ENCODE peak calls at places on chromosomes 5 and 9, in five cellular contexts. One of them, this sample, is unnamed.

GRCh38 chr5:68911840-68912690 is 181.7 kb upstream of the SLC30A5 start:
- DNase-seq in cardiac fibroblast: peak; percentile 88
- DNase-seq in lower lobe of right lung: no peak
- DNase-seq in AG04450: peak; percentile 32
- DNase-seq in Caco-2: no peak
- DNase-seq in this sample: no peak

GRCh38 chr5:52854949-52855348 is 67.2 kb downstream of the ITGA1 start:
- DNase-seq in Caco-2: no peak
- DNase-seq in cardiac fibroblast: no peak
- DNase-seq in lower lobe of right lung: no peak
- DNase-seq in AG04450: no peak
- DNase-seq in this sample: no peak

GRCh38 chr5:169663537-169663936 is 26.5 kb downstream of the DOCK2 start:
- DNase-seq in AG04450: no peak
- DNase-seq in lower lobe of right lung: no peak
- DNase-seq in Caco-2: no peak
- DNase-seq in cardiac fibroblast: no peak
- DNase-seq in this sample: no peak

GRCh38 chr9:36788534-36788933 is 215.8 kb downstream of the MELK start:
- DNase-seq in cardiac fibroblast: no peak
- DNase-seq in Caco-2: no peak
- DNase-seq in lower lobe of right lung: no peak
- DNase-seq in AG04450: no peak
- DNase-seq in this sample: no peak

GRCh38 chr9:93244510-93245436 is 60.8 kb downstream of the WNK2 start:
- DNase-seq in cardiac fibroblast: no peak
- DNase-seq in Caco-2: no peak
- DNase-seq in AG04450: no peak
- DNase-seq in lower lobe of right lung: no peak
- DNase-seq in this sample: no peak

GRCh38 chr9:33498387-33498786 is 24.7 kb upstream of the NOL6 start:
- DNase-seq in cardiac fibroblast: peak; percentile 43
- DNase-seq in lower lobe of right lung: no peak
- DNase-seq in AG04450: no peak
- DNase-seq in Caco-2: no peak
- DNase-seq in this sample: no peak

GRCh38 chr5:127976525-127976924 is 107.0 kb upstream of the SLC12A2 start:
- DNase-seq in Caco-2: no peak
- DNase-seq in lower lobe of right lung: no peak
- DNase-seq in AG04450: no peak
- DNase-seq in cardiac fibroblast: no peak
- DNase-seq in this sample: no peak

GRCh38 chr9:91126761-91127420 is 234.8 kb downstream of the AUH start:
- DNase-seq in cardiac fibroblast: peak; percentile 61
- DNase-seq in AG04450: peak; percentile 68
- DNase-seq in lower lobe of right lung: no peak
- DNase-seq in Caco-2: no peak
- DNase-seq in this sample: no peak

GRCh38 chr5:125290935-125291334 is 544.5 kb upstream of the ZNF608 start:
- DNase-seq in lower lobe of right lung: no peak
- DNase-seq in cardiac fibroblast: no peak
- DNase-seq in Caco-2: no peak
- DNase-seq in AG04450: no peak
- DNase-seq in this sample: no peak

GRCh38 chr5:180803181-180804128 is 849 bp upstream of the MGAT1 start:
- DNase-seq in lower lobe of right lung: peak; percentile 93
- DNase-seq in Caco-2: no peak
- DNase-seq in AG04450: no peak
- DNase-seq in cardiac fibroblast: no peak
- DNase-seq in this sample: no peak

GRCh38 chr5:179839328-179840256 is 18.9 kb downstream of the SQSTM1 start:
- DNase-seq in Caco-2: no peak
- DNase-seq in cardiac fibroblast: peak; percentile 46
- DNase-seq in lower lobe of right lung: no peak
- DNase-seq in AG04450: no peak
- DNase-seq in this sample: no peak

GRCh38 chr5:106423109-106423897 is 1247.4 kb downstream of the EFNA5 start:
- DNase-seq in lower lobe of right lung: no peak
- DNase-seq in AG04450: no peak
- DNase-seq in Caco-2: no peak
- DNase-seq in cardiac fibroblast: no peak
- DNase-seq in this sample: no peak

GRCh38 chr5:143693691-143694252 is 118.2 kb upstream of the HMHB1 start:
- DNase-seq in lower lobe of right lung: no peak
- DNase-seq in cardiac fibroblast: no peak
- DNase-seq in AG04450: no peak
- DNase-seq in Caco-2: no peak
- DNase-seq in this sample: no peak

GRCh38 chr5:59840200-59840601 is 53.3 kb downstream of the PDE4D start:
- DNase-seq in AG04450: no peak
- DNase-seq in cardiac fibroblast: no peak
- DNase-seq in Caco-2: peak; percentile 59
- DNase-seq in lower lobe of right lung: no peak
- DNase-seq in this sample: no peak

GRCh38 chr9:114911167-114911821 is 19.1 kb downstream of the TNFSF8 start:
- DNase-seq in lower lobe of right lung: no peak
- DNase-seq in AG04450: no peak
- DNase-seq in Caco-2: no peak
- DNase-seq in cardiac fibroblast: peak; percentile 70
- DNase-seq in this sample: peak; percentile 29

GRCh38 chr5:180596668-180597231 is 5.5 kb upstream of the SCGB3A1 start:
- DNase-seq in cardiac fibroblast: no peak
- DNase-seq in Caco-2: peak; percentile 33
- DNase-seq in AG04450: no peak
- DNase-seq in lower lobe of right lung: peak; percentile 58
- DNase-seq in this sample: no peak

GRCh38 chr9:134671341-134672113 is 29.9 kb downstream of the COL5A1 start:
- DNase-seq in lower lobe of right lung: peak; percentile 42
- DNase-seq in cardiac fibroblast: no peak
- DNase-seq in Caco-2: no peak
- DNase-seq in AG04450: no peak
- DNase-seq in this sample: no peak

GRCh38 chr9:16715404-16715803 is 155.1 kb downstream of the BNC2 start:
- DNase-seq in Caco-2: no peak
- DNase-seq in lower lobe of right lung: no peak
- DNase-seq in AG04450: no peak
- DNase-seq in cardiac fibroblast: peak; percentile 67
- DNase-seq in this sample: no peak

GRCh38 chr9:7103382-7104170 is 345.8 kb downstream of the KDM4C start:
- DNase-seq in lower lobe of right lung: no peak
- DNase-seq in Caco-2: no peak
- DNase-seq in AG04450: no peak
- DNase-seq in cardiac fibroblast: peak; percentile 66
- DNase-seq in this sample: no peak

GRCh38 chr9:34577635-34578240 is 11.8 kb downstream of the CNTFR start:
- DNase-seq in cardiac fibroblast: no peak
- DNase-seq in Caco-2: no peak
- DNase-seq in AG04450: no peak
- DNase-seq in lower lobe of right lung: no peak
- DNase-seq in this sample: no peak

GRCh38 chr5:76947064-76947463 is 5.8 kb upstream of the CRHBP start:
- DNase-seq in AG04450: no peak
- DNase-seq in cardiac fibroblast: no peak
- DNase-seq in Caco-2: no peak
- DNase-seq in lower lobe of right lung: no peak
- DNase-seq in this sample: no peak

GRCh38 chr9:8876303-8876702 is 1076.7 kb upstream of the DMAC1 start:
- DNase-seq in lower lobe of right lung: no peak
- DNase-seq in AG04450: no peak
- DNase-seq in Caco-2: no peak
- DNase-seq in cardiac fibroblast: no peak
- DNase-seq in this sample: no peak

GRCh38 chr9:137021979-137022619 is 5.9 kb downstream of the ABCA2 start:
- DNase-seq in cardiac fibroblast: peak; percentile 76
- DNase-seq in AG04450: no peak
- DNase-seq in Caco-2: peak; percentile 95
- DNase-seq in lower lobe of right lung: peak; percentile 73
- DNase-seq in this sample: peak; percentile 81

GRCh38 chr5:14464101-14464500 is 117.5 kb upstream of the OTULINL start:
- DNase-seq in AG04450: no peak
- DNase-seq in cardiac fibroblast: peak; percentile 58
- DNase-seq in lower lobe of right lung: no peak
- DNase-seq in Caco-2: no peak
- DNase-seq in this sample: no peak

GRCh38 chr9:137580209-137580957 is 1.7 kb upstream of the DPH7 start:
- DNase-seq in AG04450: no peak
- DNase-seq in lower lobe of right lung: no peak
- DNase-seq in cardiac fibroblast: no peak
- DNase-seq in Caco-2: no peak
- DNase-seq in this sample: no peak

DNA sequence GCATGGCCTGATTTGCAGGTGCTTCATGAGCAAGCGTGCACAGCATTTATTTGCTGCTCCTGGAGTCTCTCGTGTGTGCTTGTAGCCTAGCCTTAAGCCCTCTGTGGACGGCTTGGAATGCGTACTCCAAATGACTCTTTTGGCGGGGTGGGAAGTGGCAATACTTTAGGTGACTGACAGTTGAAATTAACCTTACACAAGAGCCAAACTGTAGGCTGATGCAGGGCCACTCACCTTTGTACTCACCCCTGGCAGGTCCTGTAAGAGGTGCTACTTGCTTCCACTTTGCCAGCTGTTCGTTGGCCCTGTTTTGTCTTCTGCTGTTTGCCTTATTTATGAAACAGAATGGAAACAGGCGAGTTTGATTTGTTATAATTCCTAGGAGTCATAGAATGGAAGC is 22.9 kb downstream of the TENT4A start:
- DNase-seq in AG04450: no peak
- DNase-seq in Caco-2: no peak
- DNase-seq in lower lobe of right lung: no peak
- DNase-seq in cardiac fibroblast: no peak
- DNase-seq in this sample: no peak
- H3K4me3 ChIP-seq in AG04450: no peak overlapping the region
- H3K4me3 ChIP-seq in Caco-2: no peak overlapping the region
- H3K4me3 ChIP-seq in lower lobe of right lung: no peak overlapping the region
- H3K4me3 ChIP-seq in cardiac fibroblast: no peak overlapping the region
- H3K4me3 ChIP-seq in this sample: no peak overlapping the region

DNA sequence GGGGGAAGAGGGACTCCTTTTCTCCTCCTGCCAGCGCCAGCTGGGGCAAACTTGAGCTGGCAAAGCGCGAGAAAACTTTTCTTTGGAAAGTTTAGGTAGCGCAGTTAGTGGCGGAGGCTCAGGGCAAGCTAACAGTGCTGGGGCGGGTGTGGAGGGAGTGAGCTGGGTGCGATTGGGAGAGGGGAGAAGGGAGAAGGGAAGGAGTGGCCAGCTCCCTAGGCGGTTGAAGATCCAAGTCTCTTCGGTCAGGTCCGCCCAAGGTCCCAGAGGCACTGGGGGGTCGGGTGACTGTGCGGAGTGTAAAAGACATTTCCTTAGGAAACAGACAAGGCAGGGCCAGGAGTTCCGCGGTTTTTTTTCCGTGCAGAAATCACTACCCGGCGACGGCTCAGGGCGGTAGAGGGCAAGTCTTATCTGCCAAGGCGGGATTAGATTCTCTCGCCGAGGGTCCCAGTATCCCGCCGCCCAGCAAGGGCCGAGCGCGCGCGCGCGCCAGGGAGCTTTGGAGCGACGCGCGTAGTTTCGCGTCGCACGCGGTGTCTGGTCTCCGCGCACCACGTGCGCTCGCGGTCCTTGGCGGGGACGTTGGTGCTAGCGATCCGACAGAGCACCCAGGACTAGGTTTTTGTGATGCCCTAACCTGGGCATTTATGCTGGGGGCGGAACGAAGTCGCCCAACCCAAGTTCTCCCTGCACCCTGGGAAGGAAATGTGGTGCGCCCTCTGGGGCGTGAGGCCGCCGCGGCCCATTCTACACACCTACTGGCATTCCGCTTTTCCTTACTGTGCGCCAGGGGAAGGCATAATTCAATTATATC is 33.7 kb upstream of the NFIB start:
- DNase-seq in Caco-2: no peak
- DNase-seq in lower lobe of right lung: no peak
- DNase-seq in AG04450: no peak
- DNase-seq in cardiac fibroblast: peak; percentile 62
- DNase-seq in this sample: no peak
- H3K4me3 ChIP-seq in Caco-2: no peak overlapping the region
- H3K4me3 ChIP-seq in lower lobe of right lung: peak overlapping the region; percentile 51
- H3K4me3 ChIP-seq in AG04450: no peak overlapping the region
- H3K4me3 ChIP-seq in cardiac fibroblast: peak overlapping the region; percentile 54
- H3K4me3 ChIP-seq in this sample: peak overlapping the region; percentile 53

DNA sequence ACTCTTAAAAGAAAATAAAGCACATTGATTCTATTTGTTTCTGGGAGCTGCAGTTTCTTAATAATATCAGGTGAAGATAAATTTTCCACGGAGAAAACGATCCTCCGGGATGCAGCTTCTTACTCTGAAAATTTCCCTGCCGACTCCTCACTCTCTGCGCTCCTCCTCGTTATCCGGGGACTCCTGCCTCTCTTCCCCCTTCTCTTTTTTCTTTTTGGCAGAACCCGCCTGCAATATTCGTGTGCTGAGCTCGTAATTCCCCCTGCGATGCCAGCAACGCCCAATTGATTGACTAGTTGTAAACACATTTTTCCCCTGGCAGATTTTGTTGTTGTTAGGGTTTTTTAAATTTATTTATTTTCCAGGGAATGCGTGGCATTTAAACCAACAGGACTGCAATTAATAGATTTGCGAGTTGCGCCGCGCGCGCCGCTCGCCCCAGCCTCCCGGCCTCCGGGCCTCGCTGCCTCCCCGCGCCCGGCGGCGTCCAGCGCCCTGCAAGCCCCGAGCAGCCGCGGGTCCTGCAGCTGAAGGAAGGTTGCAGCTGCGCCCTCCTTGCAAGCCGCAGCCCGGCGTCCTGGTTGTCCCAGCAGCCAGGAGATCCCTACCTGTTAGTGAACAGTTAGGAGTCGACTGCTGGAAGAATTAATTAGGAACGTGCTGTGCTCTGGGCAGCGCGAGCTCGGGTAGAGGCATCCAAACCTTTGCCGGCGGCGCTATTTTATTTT is 2.2 kb downstream of the NTNG2 start:
- DNase-seq in AG04450: no peak
- DNase-seq in cardiac fibroblast: no peak
- DNase-seq in lower lobe of right lung: no peak
- DNase-seq in Caco-2: no peak
- DNase-seq in this sample: no peak
- H3K4me3 ChIP-seq in AG04450: no peak overlapping the region
- H3K4me3 ChIP-seq in cardiac fibroblast: no peak overlapping the region
- H3K4me3 ChIP-seq in lower lobe of right lung: peak overlapping the region; percentile 50
- H3K4me3 ChIP-seq in Caco-2: no peak overlapping the region
- H3K4me3 ChIP-seq in this sample: no peak overlapping the region

GRCh38 chr5:115634343-115635132 is 8.7 kb upstream of the TMED7 start:
- DNase-seq in AG04450: peak; percentile 51
- DNase-seq in Caco-2: peak; percentile 83
- DNase-seq in lower lobe of right lung: peak; percentile 88
- DNase-seq in cardiac fibroblast: peak; percentile 88
- DNase-seq in this sample: peak; percentile 74
- H3K4me3 ChIP-seq in AG04450: peak overlapping the region; percentile 46
- H3K4me3 ChIP-seq in Caco-2: peak overlapping the region; percentile 2
- H3K4me3 ChIP-seq in lower lobe of right lung: peak overlapping the region; percentile 50
- H3K4me3 ChIP-seq in cardiac fibroblast: peak overlapping the region; percentile 40
- H3K4me3 ChIP-seq in this sample: no peak overlapping the region

This sample was measured in iPS DF 6.9.